ENCODE peak calls at places on chromosomes 13 and 19, in nine cellular contexts. Q is uterus, K is GM12865, V is endothelial cell, S is Panc1, A is AG10803, H is WTC11, N is AG09319, T is GM23338. E is an unnamed sample.

GRCh38 chr13:99862243-99862642 is 109.3 kb downstream of the ZIC5 start:
- DNase-seq in H (no peak), K (no peak), Q (no peak), V (no peak), S (no peak), N (no peak), T (no peak), A (no peak), E (no peak)

GRCh38 chr13:45966715-45967114 is 85.8 kb downstream of the ZC3H13 start:
- DNase-seq in H (no peak), Q (no peak), T (no peak), S (no peak), V (no peak), K (no peak), A (no peak), N (no peak), E (no peak)

GRCh38 chr13:75669706-75670105 is 33.6 kb downstream of the LMO7 start:
- DNase-seq in N (no peak), V (no peak), Q (no peak), T (no peak), K (no peak), S (no peak), H (no peak), A (no peak), E (no peak)

GRCh38 chr13:68047889-68048288 is 817.8 kb upstream of the PCDH9 start:
- DNase-seq in A (no peak), V (no peak), S (no peak), K (no peak), Q (no peak), T (peak; percentile 8), H (no peak), N (no peak), E (no peak)

GRCh38 chr19:29860492-29860891 is 48.7 kb downstream of the CCNE1 start:
- DNase-seq in Q (no peak), T (peak; percentile 69), K (peak; percentile 44), S (no peak), V (no peak), N (no peak), A (no peak), H (no peak), E (no peak)

GRCh38 chr13:103638706-103639105 is 572.5 kb upstream of the SLC10A2 start:
- DNase-seq in S (no peak), N (no peak), H (no peak), Q (no peak), A (no peak), K (no peak), V (no peak), T (no peak), E (no peak)

GRCh38 chr13:25692156-25692555 is 320.4 kb downstream of the ATP8A2 start:
- DNase-seq in N (no peak), V (no peak), S (no peak), A (no peak), H (no peak), Q (no peak), T (peak; percentile 26), K (no peak), E (no peak)

GRCh38 chr19:12840091-12841079 is 2.1 kb downstream of the MAST1 start:
- DNase-seq in K (peak; percentile 76), A (peak; percentile 46), H (peak; percentile 100), Q (peak; percentile 44), N (no peak), T (peak; percentile 98), V (peak; percentile 83), S (no peak), E (peak; percentile 47)

GRCh38 chr13:40666058-40666904 is at the start of gene FOXO1:
- DNase-seq in S (no peak), V (peak; percentile 91), T (peak; percentile 81), K (peak; percentile 95), Q (peak; percentile 94), H (peak; percentile 80), A (peak; percentile 91), N (peak; percentile 70), E (peak; percentile 56)

GRCh38 chr19:30671622-30672051 is 299.5 kb downstream of the ZNF536 start:
- DNase-seq in K (no peak), A (peak; percentile 53), T (no peak), H (no peak), N (no peak), V (no peak), Q (no peak), S (no peak), E (no peak)

GRCh38 chr19:1161716-1162115 is 12.4 kb downstream of the SBNO2 start:
- DNase-seq in H (no peak), A (no peak), S (no peak), Q (no peak), N (no peak), T (no peak), K (peak; percentile 59), V (no peak), E (no peak)

GRCh38 chr19:1363599-1363998 is 20.1 kb upstream of the NDUFS7 start:
- DNase-seq in K (no peak), S (no peak), Q (no peak), T (no peak), N (no peak), A (no peak), H (no peak), V (no peak), E (no peak)

GRCh38 chr13:20702945-20703784 is at the start of gene IL17D:
- DNase-seq in V (peak; percentile 36), K (peak; percentile 55), N (no peak), T (peak; percentile 48), S (no peak), Q (no peak), A (no peak), H (peak; percentile 45), E (no peak)

GRCh38 chr19:5369304-5369703 is 28.7 kb upstream of the PTPRS start:
- DNase-seq in N (no peak), T (no peak), V (no peak), S (no peak), Q (no peak), H (no peak), K (no peak), A (no peak), E (no peak)

GRCh38 chr19:5367530-5368133 is 27.0 kb upstream of the PTPRS start:
- DNase-seq in N (no peak), T (no peak), Q (no peak), H (no peak), A (no peak), K (no peak), S (no peak), V (no peak), E (no peak)

GRCh38 chr19:5372572-5373200 is 32.1 kb upstream of the PTPRS start:
- DNase-seq in N (no peak), V (no peak), K (no peak), S (no peak), T (no peak), A (no peak), Q (no peak), H (no peak), E (no peak)

GRCh38 chr19:5365905-5366304 is 25.3 kb upstream of the PTPRS start:
- DNase-seq in N (no peak), Q (no peak), T (no peak), K (no peak), H (no peak), A (no peak), S (no peak), V (no peak), E (no peak)

GRCh38 chr19:5369962-5370367 is 29.4 kb upstream of the PTPRS start:
- DNase-seq in H (peak; percentile 93), V (peak; percentile 91), A (no peak), S (no peak), T (peak; percentile 84), K (peak; percentile 34), Q (peak; percentile 17), N (no peak), E (peak; percentile 48)
- TF ChIP-seq CTCF in H (peak; percentile 73), V (peak; percentile 63), A (peak; percentile 60), S (peak; percentile 80), T (peak; percentile 95), K (peak; percentile 69), Q (no peak), N (peak; percentile 54), E (no peak)

GRCh38 chr13:48643159-48643558 is 10.6 kb upstream of the CYSLTR2 start:
- DNase-seq in A (no peak), H (no peak), N (no peak), T (no peak), S (no peak), V (no peak), K (no peak), Q (no peak), E (no peak)
- TF ChIP-seq CTCF in A (no peak), H (no peak), N (no peak), T (peak; percentile 10), S (peak; percentile 7), V (no peak), K (no peak), Q (no peak), E (no peak)

DNA sequence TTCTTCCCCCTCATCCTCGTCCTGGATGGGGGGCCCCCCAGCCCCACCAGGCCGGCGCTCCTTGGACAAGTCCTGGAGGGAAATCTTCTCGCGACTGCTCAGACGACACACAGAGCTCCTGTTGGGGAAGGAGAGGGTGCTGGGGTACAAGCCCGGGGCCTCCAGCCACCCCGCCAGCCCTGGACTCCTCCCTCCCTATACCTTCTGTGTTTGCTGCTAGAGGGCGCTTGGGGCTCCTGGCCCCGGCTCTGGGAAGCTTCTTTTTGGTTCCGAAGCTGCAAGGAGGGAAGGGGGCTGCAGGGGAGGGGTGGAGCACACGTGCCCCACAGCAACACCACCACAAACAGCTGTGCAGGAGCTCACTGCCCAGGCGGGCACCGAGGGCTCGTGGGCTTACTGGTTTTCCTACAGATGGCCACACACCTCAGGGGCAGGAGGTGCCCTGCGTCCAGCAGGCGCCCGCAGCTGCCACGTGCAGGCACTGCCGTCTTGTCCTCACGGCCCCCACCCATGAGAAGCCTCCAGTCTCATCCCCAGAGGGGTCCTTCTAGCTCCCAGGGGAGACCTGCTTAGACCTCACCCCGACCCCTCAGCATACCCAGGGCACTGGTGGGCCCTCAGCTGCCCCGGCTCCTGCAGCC is 20.5 kb downstream of the EPS8L1 start:
- DNase-seq in N (no peak), Q (no peak), A (no peak), V (no peak), S (no peak), H (peak; percentile 45), K (no peak), T (peak; percentile 67), E (no peak)
- TF ChIP-seq CTCF in N (no peak), Q (no peak), A (no peak), V (no peak), S (peak; percentile 71), H (no peak), K (no peak), T (peak; percentile 50), E (no peak)

GRCh38 chr13:110509478-110509926 is 52.0 kb downstream of the RAB20 start:
- DNase-seq in A (no peak), Q (no peak), S (no peak), T (no peak), H (no peak), N (no peak), V (no peak), K (no peak), E (no peak)

GRCh38 chr13:110506396-110506795 is 55.1 kb downstream of the RAB20 start:
- DNase-seq in T (no peak), K (no peak), S (no peak), V (no peak), A (no peak), N (no peak), H (no peak), Q (no peak), E (no peak)

GRCh38 chr13:110506859-110507566 is 54.5 kb downstream of the RAB20 start:
- DNase-seq in A (no peak), V (no peak), K (no peak), T (no peak), Q (peak; percentile 52), N (no peak), S (no peak), H (no peak), E (no peak)

GRCh38 chr13:110505594-110505993 is 55.9 kb downstream of the RAB20 start:
- DNase-seq in H (no peak), K (no peak), S (no peak), V (no peak), A (no peak), Q (no peak), T (no peak), N (no peak), E (no peak)

GRCh38 chr13:110507678-110508381 is 53.7 kb downstream of the RAB20 start:
- DNase-seq in A (no peak), S (no peak), Q (no peak), N (no peak), K (no peak), V (no peak), H (no peak), T (no peak), E (no peak)
- TF ChIP-seq CTCF in A (no peak), S (no peak), Q (no peak), N (no peak), K (no peak), V (no peak), H (no peak), T (no peak), E (no peak)